ENCODE peak calls at places on chromosomes 11 and 22, in nine cellular contexts. P is SK-N-SH, A is A549, U is ovary, R is tibial nerve, T is stomach, H is K562, V is HepG2, N is suprapubic skin. Y is an unnamed sample. For H3K4me1, the result is how much of the 10 kb centered on the place peaks cover.

GRCh38 chr11:75665126-75665525 is 3.7 kb downstream of the MAP6 start:
- DNase-seq in U (no peak), T (no peak), N (no peak), R (no peak), P (no peak), A (no peak), H (no peak), V (no peak), Y (no peak)

GRCh38 chr11:99229544-99229943 is 208.8 kb downstream of the CNTN5 start:
- DNase-seq in P (no peak), N (no peak), H (no peak), V (no peak), U (no peak), T (no peak), A (no peak), R (no peak), Y (no peak)

GRCh38 chr11:57116654-57117053 is 65.1 kb upstream of the LRRC55 start:
- DNase-seq in R (no peak), U (no peak), V (peak), N (no peak), H (peak), T (peak), P (peak), A (peak), Y (peak)

GRCh38 chr22:46726066-46726985 is 11.7 kb downstream of the CERK start:
- DNase-seq in V (no peak), N (no peak), R (no peak), H (no peak), T (no peak), A (no peak), U (no peak), P (peak), Y (no peak)

GRCh38 chr11:70134490-70134889 is 56.4 kb downstream of the ANO1 start:
- DNase-seq in U (no peak), P (no peak), R (no peak), N (no peak), A (no peak), V (no peak), H (no peak), T (no peak), Y (no peak)

GRCh38 chr22:33389927-33390326 is 331.7 kb upstream of the SYN3 start:
- DNase-seq in P (peak), H (no peak), R (no peak), N (no peak), V (no peak), U (no peak), A (no peak), T (no peak), Y (no peak)

GRCh38 chr11:67120881-67121710 is 2.0 kb downstream of the KDM2A start:
- DNase-seq in V (no peak), A (peak), P (no peak), H (no peak), T (peak), U (peak), R (no peak), N (peak), Y (peak)

GRCh38 chr11:104146943-104147342 is 17.0 kb downstream of the PDGFD start:
- DNase-seq in R (no peak), H (no peak), U (no peak), A (no peak), N (no peak), P (no peak), T (no peak), V (no peak), Y (no peak)

GRCh38 chr11:105693075-105693474 is 83.2 kb downstream of the GRIA4 start:
- DNase-seq in P (peak), N (no peak), A (no peak), V (no peak), R (no peak), H (no peak), U (no peak), T (no peak), Y (no peak)

GRCh38 chr11:1645357-1645821 is 15.8 kb downstream of the KRTAP5-5 start:
- DNase-seq in U (no peak), T (no peak), V (no peak), H (no peak), N (no peak), R (no peak), P (no peak), A (no peak), Y (no peak)

GRCh38 chr22:32693102-32693501 is 108.4 kb upstream of the TIMP3 start:
- DNase-seq in V (peak), N (no peak), P (no peak), A (no peak), R (no peak), U (no peak), H (no peak), T (no peak), Y (no peak)

GRCh38 chr22:43101306-43101705 is 9.2 kb upstream of the BIK start:
- DNase-seq in U (peak), N (no peak), P (peak), T (no peak), H (no peak), A (no peak), V (no peak), R (no peak), Y (no peak)

GRCh38 chr11:75480185-75480889 is 45.4 kb downstream of the GDPD5 start:
- DNase-seq in A (no peak), P (no peak), N (no peak), H (peak), V (no peak), T (no peak), U (no peak), R (no peak), Y (no peak)

GRCh38 chr22:50622723-50623327 is 5.1 kb downstream of the ARSA start:
- DNase-seq in T (peak), U (no peak), V (peak), N (no peak), A (no peak), R (no peak), H (no peak), P (peak), Y (peak)

GRCh38 chr11:4090258-4090657 is 4.3 kb upstream of the RRM1 start:
- DNase-seq in N (no peak), P (no peak), U (no peak), A (no peak), R (no peak), V (no peak), T (no peak), H (no peak), Y (no peak)

GRCh38 chr22:46023558-46023981 is 46.6 kb upstream of the WNT7B start:
- DNase-seq in H (no peak), N (peak), U (peak), V (no peak), T (no peak), P (no peak), R (no peak), A (no peak), Y (peak)

GRCh38 chr11:48683226-48683720 is 194.7 kb downstream of the OR4A47 start:
- DNase-seq in T (no peak), U (no peak), R (no peak), V (no peak), A (no peak), N (peak), H (no peak), P (no peak), Y (no peak)

DNA sequence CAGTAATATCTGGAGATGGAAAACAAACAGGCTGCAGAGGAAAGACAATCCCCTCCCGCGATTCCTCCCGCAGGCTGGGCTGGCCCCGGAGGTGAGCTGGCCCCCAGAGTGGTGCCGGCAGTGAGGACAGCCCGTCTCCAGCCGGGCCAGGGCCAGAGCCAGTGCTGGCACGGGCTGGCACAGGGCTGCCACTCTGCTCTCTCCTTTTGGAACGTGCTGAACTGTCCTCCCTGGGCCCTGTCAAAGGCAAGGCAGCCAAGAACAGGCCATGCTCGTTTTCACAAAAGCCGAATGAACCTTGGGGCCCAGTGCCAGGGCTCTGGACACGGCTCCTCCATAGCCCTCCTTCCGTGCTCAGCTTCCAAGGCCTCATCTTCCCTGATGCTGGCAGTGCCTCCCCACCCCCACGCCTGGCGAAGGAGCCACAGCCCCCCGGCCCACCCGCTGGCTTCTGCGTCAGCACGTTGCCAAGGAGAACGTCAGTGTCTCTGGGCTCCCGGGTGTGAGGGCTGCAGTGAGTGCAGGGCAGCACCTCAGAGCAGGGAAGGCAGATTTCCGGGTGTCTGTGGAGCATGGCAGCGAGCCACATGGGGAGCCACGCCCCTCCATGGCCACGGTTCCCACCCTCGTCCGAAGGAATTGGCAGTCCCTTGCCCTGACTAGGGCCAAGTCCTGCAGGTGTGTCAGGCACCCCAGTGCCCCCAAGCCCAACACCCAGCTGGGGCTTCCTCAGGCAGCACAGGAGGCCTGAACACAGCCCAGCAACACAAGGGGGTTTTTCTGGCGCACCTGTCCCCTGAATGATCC is 28.6 kb downstream of the GNAZ start:
- DNase-seq in R (peak), P (no peak), H (peak), N (no peak), V (no peak), U (peak), T (peak), A (no peak), Y (peak)
- TF ChIP-seq EP300 in R (no peak), P (no peak), H (no peak), N (no peak), V (no peak), U (no peak), T (no peak), A (no peak), Y (no peak)

DNA sequence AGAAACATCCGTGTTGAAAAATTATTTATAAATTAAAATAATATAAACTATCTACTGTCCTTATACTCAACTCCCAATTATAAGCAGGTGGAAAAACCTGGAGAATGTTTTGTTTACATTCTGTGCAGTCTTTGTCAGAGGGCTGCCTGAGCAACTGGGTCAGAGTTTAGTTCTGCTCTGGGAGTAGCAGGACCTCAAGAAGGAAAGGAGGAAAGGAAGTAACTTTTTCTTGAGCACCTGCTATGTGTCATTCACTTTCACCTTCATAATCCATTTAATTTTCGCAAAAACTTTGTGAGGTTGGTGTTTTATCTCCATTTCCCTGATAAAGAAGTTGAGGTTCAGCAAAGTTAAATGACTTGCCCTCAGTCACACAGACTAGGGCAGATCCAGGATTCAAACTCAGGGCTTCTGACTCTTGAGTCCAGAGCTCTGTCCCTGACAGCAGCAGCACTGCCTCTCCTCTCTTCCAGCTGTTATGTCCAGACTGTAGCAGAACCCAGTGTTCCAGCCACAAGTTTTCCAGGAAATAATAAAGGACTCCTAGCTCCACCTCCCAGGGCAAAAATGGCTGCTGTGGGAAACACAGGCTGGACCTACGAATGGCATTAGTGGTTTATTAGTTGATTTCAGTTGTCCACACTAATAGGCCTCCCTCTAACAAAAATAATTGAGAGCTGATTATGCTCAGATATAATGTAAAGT is 6.4 kb downstream of the CD3E start:
- DNase-seq in A (no peak), T (no peak), H (no peak), V (no peak), U (no peak), N (no peak), P (no peak), R (no peak), Y (peak)
- H3K4me1 ChIP-seq in A (under half), T (under half), H (under half), V (under half), U (under half), N (under half), P (under half), R (under half), Y (under half)

GRCh38 chr11:123186291-123186690 is 8.8 kb downstream of the CLMP start:
- DNase-seq in V (no peak), H (no peak), A (no peak), N (no peak), R (no peak), U (no peak), T (no peak), P (no peak), Y (no peak)

GRCh38 chr11:123185326-123185725 is 9.7 kb downstream of the CLMP start:
- DNase-seq in P (no peak), N (no peak), H (no peak), T (no peak), V (no peak), U (no peak), A (no peak), R (no peak), Y (no peak)

GRCh38 chr11:123187221-123187620 is 7.8 kb downstream of the CLMP start:
- DNase-seq in N (no peak), U (no peak), R (no peak), P (no peak), H (no peak), T (no peak), V (no peak), A (no peak), Y (no peak)

GRCh38 chr11:123188508-123189165 is 6.4 kb downstream of the CLMP start:
- DNase-seq in T (no peak), A (no peak), U (no peak), P (no peak), R (no peak), H (no peak), V (no peak), N (no peak), Y (no peak)

GRCh38 chr11:123187670-123188507 is 7.2 kb downstream of the CLMP start:
- DNase-seq in H (no peak), V (no peak), A (no peak), P (no peak), R (no peak), U (no peak), T (no peak), N (no peak), Y (no peak)
- TF ChIP-seq EP300 in H (no peak), V (no peak), A (no peak), P (no peak), R (no peak), U (no peak), T (no peak), N (no peak), Y (no peak)

GRCh38 chr11:122653911-122654310 is 1.6 kb upstream of the UBASH3B start:
- DNase-seq in A (no peak), U (no peak), T (no peak), N (no peak), H (no peak), R (no peak), V (no peak), P (no peak), Y (no peak)

GRCh38 chr11:122659676-122660571 is 4.4 kb downstream of the UBASH3B start:
- DNase-seq in R (no peak), T (no peak), A (no peak), V (no peak), N (no peak), P (no peak), H (no peak), U (no peak), Y (no peak)

GRCh38 chr11:122655527-122656072 is at the start of gene UBASH3B:
- DNase-seq in N (peak), R (peak), P (peak), T (peak), H (peak), A (peak), V (peak), U (peak), Y (peak)

GRCh38 chr11:122656073-122656630 is 630 bp downstream of the UBASH3B start:
- DNase-seq in A (peak), R (peak), H (peak), U (peak), T (peak), N (peak), P (peak), V (no peak), Y (peak)

GRCh38 chr11:122656631-122657101 is 1.1 kb downstream of the UBASH3B start:
- DNase-seq in A (peak), P (no peak), V (no peak), U (no peak), T (peak), H (no peak), R (no peak), N (peak), Y (peak)
- H3K4me1 ChIP-seq in A (half or more), P (under half), V (half or more), U (under half), T (under half), H (under half), R (under half), N (under half), Y (under half)

GRCh38 chr22:26967282-26967681 is 309.9 kb downstream of the MIAT start:
- DNase-seq in U (no peak), T (no peak), H (no peak), V (no peak), N (no peak), A (no peak), P (no peak), R (no peak), Y (no peak)
- TF ChIP-seq EP300 in U (no peak), T (no peak), H (no peak), V (no peak), N (no peak), A (no peak), P (no peak), R (no peak), Y (no peak)

GRCh38 chr11:12102588-12103410 is 7.6 kb upstream of the MICAL2 start:
- DNase-seq in R (no peak), V (no peak), N (no peak), P (no peak), H (no peak), T (no peak), U (no peak), A (no peak), Y (no peak)

GRCh38 chr11:12103411-12104225 is 6.8 kb upstream of the MICAL2 start:
- DNase-seq in H (no peak), U (no peak), R (no peak), N (no peak), P (no peak), V (no peak), A (no peak), T (peak), Y (no peak)

GRCh38 chr11:12106101-12106500 is 4.3 kb upstream of the MICAL2 start:
- DNase-seq in U (no peak), V (no peak), N (no peak), P (no peak), H (no peak), A (no peak), T (no peak), R (no peak), Y (no peak)

GRCh38 chr11:12106501-12106900 is 3.9 kb upstream of the MICAL2 start:
- DNase-seq in U (no peak), V (no peak), N (no peak), A (no peak), H (no peak), T (no peak), R (no peak), P (no peak), Y (no peak)

GRCh38 chr11:12105471-12105870 is 4.9 kb upstream of the MICAL2 start:
- DNase-seq in N (no peak), A (no peak), H (no peak), P (no peak), U (no peak), T (no peak), R (no peak), V (no peak), Y (no peak)
- H3K4me1 ChIP-seq in N (under half), A (under half), H (under half), P (under half), U (under half), T (under half), R (under half), V (under half), Y (under half)

DNA sequence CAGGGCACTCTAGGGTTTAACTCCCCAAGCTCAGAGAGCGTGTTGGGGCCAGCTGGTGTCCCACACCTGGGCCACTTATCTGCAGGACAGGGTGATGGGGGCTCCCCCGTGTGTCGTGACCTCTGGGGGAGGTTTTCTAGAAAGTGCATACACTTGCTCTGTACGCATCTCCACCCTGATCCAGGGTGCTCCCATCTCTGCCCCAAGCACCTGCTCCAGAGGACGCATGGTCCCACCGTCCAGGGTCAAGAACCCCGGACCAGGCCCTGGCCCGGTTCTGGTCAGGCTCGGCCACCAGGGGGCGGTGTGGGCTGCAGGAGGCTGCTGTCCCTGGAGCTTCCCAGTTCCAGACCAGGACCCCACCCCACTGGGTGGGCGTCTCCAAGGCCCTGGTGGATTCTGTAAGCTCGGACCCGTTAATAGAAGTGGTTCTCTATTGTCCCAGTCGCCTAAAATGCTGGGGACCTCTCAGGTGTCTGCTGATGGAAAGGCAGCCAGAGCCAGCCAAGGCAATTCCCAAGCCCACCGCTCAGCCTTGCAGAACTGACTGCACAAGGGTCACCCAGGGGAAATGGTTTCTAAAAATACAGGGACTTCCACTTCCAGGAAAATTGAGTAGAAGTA is 34.7 kb upstream of the SEPTIN5 start:
- DNase-seq in H (peak), V (no peak), P (peak), R (no peak), A (no peak), U (peak), T (peak), N (peak), Y (peak)
- TF ChIP-seq EP300 in H (peak), V (no peak), P (no peak), R (no peak), A (no peak), U (no peak), T (no peak), N (no peak), Y (no peak)

GRCh38 chr11:62716816-62717215 is 9.3 kb downstream of the GNG3 start:
- DNase-seq in P (no peak), T (no peak), R (no peak), U (no peak), V (no peak), H (no peak), A (no peak), N (no peak), Y (no peak)
- H3K4me1 ChIP-seq in P (under half), T (half or more), R (under half), U (under half), V (under half), H (under half), A (under half), N (under half), Y (under half)

Y was measured in transverse colon.